ENCODE peak calls at places on chromosomes 13 and 19, in eight cellular contexts. One of them, this sample, is unnamed.

GRCh38 chr19:2324220-2324948 is 4.0 kb downstream of the LSM7 start:
- DNase-seq in right cardiac atrium: no peak
- DNase-seq in tibial artery: no peak
- DNase-seq in uterus: no peak
- DNase-seq in stomach: no peak
- DNase-seq in aorta: no peak
- DNase-seq in A549: no peak
- DNase-seq in AG04450: no peak
- DNase-seq in this sample: no peak

GRCh38 chr13:51726446-51727185 is 77.3 kb downstream of the DHRS12 start:
- DNase-seq in right cardiac atrium: no peak
- DNase-seq in tibial artery: no peak
- DNase-seq in uterus: no peak
- DNase-seq in stomach: no peak
- DNase-seq in aorta: no peak
- DNase-seq in A549: no peak
- DNase-seq in AG04450: peak
- DNase-seq in this sample: no peak

GRCh38 chr13:88919970-88920628 is 1248.9 kb downstream of the SLITRK5 start:
- DNase-seq in right cardiac atrium: no peak
- DNase-seq in tibial artery: no peak
- DNase-seq in uterus: no peak
- DNase-seq in stomach: no peak
- DNase-seq in aorta: no peak
- DNase-seq in A549: no peak
- DNase-seq in AG04450: no peak
- DNase-seq in this sample: no peak

GRCh38 chr13:111011899-111012298 is 97.0 kb upstream of the ANKRD10 start:
- DNase-seq in right cardiac atrium: no peak
- DNase-seq in tibial artery: no peak
- DNase-seq in uterus: no peak
- DNase-seq in stomach: no peak
- DNase-seq in aorta: no peak
- DNase-seq in A549: peak
- DNase-seq in AG04450: no peak
- DNase-seq in this sample: no peak

GRCh38 chr13:53694814-53695533 is 666.4 kb downstream of the OLFM4 start:
- DNase-seq in right cardiac atrium: no peak
- DNase-seq in tibial artery: no peak
- DNase-seq in uterus: no peak
- DNase-seq in stomach: no peak
- DNase-seq in aorta: no peak
- DNase-seq in A549: no peak
- DNase-seq in AG04450: no peak
- DNase-seq in this sample: no peak

GRCh38 chr19:55439052-55439451 is 4.0 kb downstream of the SHISA7 start:
- DNase-seq in right cardiac atrium: no peak
- DNase-seq in tibial artery: no peak
- DNase-seq in uterus: no peak
- DNase-seq in stomach: no peak
- DNase-seq in aorta: no peak
- DNase-seq in A549: no peak
- DNase-seq in AG04450: no peak
- DNase-seq in this sample: no peak

GRCh38 chr19:8610041-8610927 is at the start of gene ADAMTS10:
- DNase-seq in right cardiac atrium: peak
- DNase-seq in tibial artery: peak
- DNase-seq in uterus: peak
- DNase-seq in stomach: no peak
- DNase-seq in aorta: peak
- DNase-seq in A549: no peak
- DNase-seq in AG04450: no peak
- DNase-seq in this sample: no peak

GRCh38 chr13:39602614-39603366 is at the start of gene LHFPL6:
- DNase-seq in right cardiac atrium: peak
- DNase-seq in tibial artery: peak
- DNase-seq in uterus: peak
- DNase-seq in stomach: peak
- DNase-seq in aorta: peak
- DNase-seq in A549: peak
- DNase-seq in AG04450: peak
- DNase-seq in this sample: peak

GRCh38 chr13:47719164-47719563 is 281.9 kb downstream of the SUCLA2 start:
- DNase-seq in right cardiac atrium: no peak
- DNase-seq in tibial artery: no peak
- DNase-seq in uterus: no peak
- DNase-seq in stomach: no peak
- DNase-seq in aorta: no peak
- DNase-seq in A549: no peak
- DNase-seq in AG04450: no peak
- DNase-seq in this sample: no peak

GRCh38 chr13:23671367-23671766 is 101.2 kb downstream of the TNFRSF19 start:
- DNase-seq in right cardiac atrium: no peak
- DNase-seq in tibial artery: no peak
- DNase-seq in uterus: no peak
- DNase-seq in stomach: no peak
- DNase-seq in aorta: no peak
- DNase-seq in A549: no peak
- DNase-seq in AG04450: no peak
- DNase-seq in this sample: no peak

GRCh38 chr19:15562861-15563260 is 52.2 kb upstream of the CYP4F8 start:
- DNase-seq in right cardiac atrium: peak
- DNase-seq in tibial artery: no peak
- DNase-seq in uterus: no peak
- DNase-seq in stomach: no peak
- DNase-seq in aorta: no peak
- DNase-seq in A549: no peak
- DNase-seq in AG04450: peak
- DNase-seq in this sample: no peak

GRCh38 chr13:69604698-69605097 is 502.9 kb upstream of the ATXN8OS start:
- DNase-seq in right cardiac atrium: no peak
- DNase-seq in tibial artery: no peak
- DNase-seq in uterus: no peak
- DNase-seq in stomach: no peak
- DNase-seq in aorta: no peak
- DNase-seq in A549: no peak
- DNase-seq in AG04450: no peak
- DNase-seq in this sample: no peak

GRCh38 chr19:19443902-19444693 is 38.6 kb downstream of the GATAD2A start:
- DNase-seq in right cardiac atrium: no peak
- DNase-seq in tibial artery: no peak
- DNase-seq in uterus: no peak
- DNase-seq in stomach: no peak
- DNase-seq in aorta: peak
- DNase-seq in A549: no peak
- DNase-seq in AG04450: no peak
- DNase-seq in this sample: no peak

GRCh38 chr19:3411636-3412035 is 45.3 kb downstream of the NFIC start:
- DNase-seq in right cardiac atrium: no peak
- DNase-seq in tibial artery: no peak
- DNase-seq in uterus: no peak
- DNase-seq in stomach: peak
- DNase-seq in aorta: no peak
- DNase-seq in A549: no peak
- DNase-seq in AG04450: no peak
- DNase-seq in this sample: peak

GRCh38 chr19:27738569-27739193 is 1474.3 kb downstream of the UQCRFS1 start:
- DNase-seq in right cardiac atrium: no peak
- DNase-seq in tibial artery: no peak
- DNase-seq in uterus: no peak
- DNase-seq in stomach: no peak
- DNase-seq in aorta: no peak
- DNase-seq in A549: no peak
- DNase-seq in AG04450: no peak
- DNase-seq in this sample: no peak

GRCh38 chr19:50818859-50819472 is 4.6 kb downstream of the KLK1 start:
- DNase-seq in right cardiac atrium: no peak
- DNase-seq in tibial artery: no peak
- DNase-seq in uterus: no peak
- DNase-seq in stomach: no peak
- DNase-seq in aorta: no peak
- DNase-seq in A549: no peak
- DNase-seq in AG04450: no peak
- DNase-seq in this sample: no peak

GRCh38 chr13:111899714-111900389 is 167.1 kb upstream of the SOX1 start:
- DNase-seq in right cardiac atrium: no peak
- DNase-seq in tibial artery: no peak
- DNase-seq in uterus: no peak
- DNase-seq in stomach: no peak
- DNase-seq in aorta: no peak
- DNase-seq in A549: no peak
- DNase-seq in AG04450: no peak
- DNase-seq in this sample: no peak

GRCh38 chr19:16571689-16572331 is 405 bp downstream of the SLC35E1 start:
- DNase-seq in right cardiac atrium: no peak
- DNase-seq in tibial artery: no peak
- DNase-seq in uterus: no peak
- DNase-seq in stomach: peak
- DNase-seq in aorta: no peak
- DNase-seq in A549: peak
- DNase-seq in AG04450: no peak
- DNase-seq in this sample: no peak

GRCh38 chr13:98800078-98800477 is 47.6 kb upstream of the SLC15A1 start:
- DNase-seq in right cardiac atrium: no peak
- DNase-seq in tibial artery: no peak
- DNase-seq in uterus: no peak
- DNase-seq in stomach: no peak
- DNase-seq in aorta: no peak
- DNase-seq in A549: no peak
- DNase-seq in AG04450: no peak
- DNase-seq in this sample: no peak

GRCh38 chr19:18017275-18018083 is 9.5 kb downstream of the ARRDC2 start:
- DNase-seq in right cardiac atrium: peak
- DNase-seq in tibial artery: peak
- DNase-seq in uterus: no peak
- DNase-seq in stomach: no peak
- DNase-seq in aorta: peak
- DNase-seq in A549: no peak
- DNase-seq in AG04450: no peak
- DNase-seq in this sample: no peak
- H3K27ac ChIP-seq in right cardiac atrium: peak
- H3K27ac ChIP-seq in tibial artery: peak
- H3K27ac ChIP-seq in uterus: peak
- H3K27ac ChIP-seq in stomach: peak
- H3K27ac ChIP-seq in aorta: peak
- H3K27ac ChIP-seq in A549: peak
- H3K27ac ChIP-seq in AG04450: no peak
- H3K27ac ChIP-seq in this sample: peak

GRCh38 chr13:102401305-102401704 is 543 bp downstream of the FGF14 start:
- DNase-seq in right cardiac atrium: no peak
- DNase-seq in tibial artery: no peak
- DNase-seq in uterus: no peak
- DNase-seq in stomach: no peak
- DNase-seq in aorta: no peak
- DNase-seq in A549: no peak
- DNase-seq in AG04450: no peak
- DNase-seq in this sample: no peak

GRCh38 chr13:102401755-102402154 is at the start of gene FGF14:
- DNase-seq in right cardiac atrium: no peak
- DNase-seq in tibial artery: no peak
- DNase-seq in uterus: no peak
- DNase-seq in stomach: no peak
- DNase-seq in aorta: no peak
- DNase-seq in A549: no peak
- DNase-seq in AG04450: no peak
- DNase-seq in this sample: no peak

GRCh38 chr13:102402292-102402691 is 444 bp upstream of the FGF14 start:
- DNase-seq in right cardiac atrium: peak
- DNase-seq in tibial artery: peak
- DNase-seq in uterus: peak
- DNase-seq in stomach: no peak
- DNase-seq in aorta: no peak
- DNase-seq in A549: no peak
- DNase-seq in AG04450: no peak
- DNase-seq in this sample: peak

GRCh38 chr13:102400619-102401125 is 1.2 kb downstream of the FGF14 start:
- DNase-seq in right cardiac atrium: peak
- DNase-seq in tibial artery: peak
- DNase-seq in uterus: peak
- DNase-seq in stomach: no peak
- DNase-seq in aorta: peak
- DNase-seq in A549: no peak
- DNase-seq in AG04450: no peak
- DNase-seq in this sample: peak

DNA sequence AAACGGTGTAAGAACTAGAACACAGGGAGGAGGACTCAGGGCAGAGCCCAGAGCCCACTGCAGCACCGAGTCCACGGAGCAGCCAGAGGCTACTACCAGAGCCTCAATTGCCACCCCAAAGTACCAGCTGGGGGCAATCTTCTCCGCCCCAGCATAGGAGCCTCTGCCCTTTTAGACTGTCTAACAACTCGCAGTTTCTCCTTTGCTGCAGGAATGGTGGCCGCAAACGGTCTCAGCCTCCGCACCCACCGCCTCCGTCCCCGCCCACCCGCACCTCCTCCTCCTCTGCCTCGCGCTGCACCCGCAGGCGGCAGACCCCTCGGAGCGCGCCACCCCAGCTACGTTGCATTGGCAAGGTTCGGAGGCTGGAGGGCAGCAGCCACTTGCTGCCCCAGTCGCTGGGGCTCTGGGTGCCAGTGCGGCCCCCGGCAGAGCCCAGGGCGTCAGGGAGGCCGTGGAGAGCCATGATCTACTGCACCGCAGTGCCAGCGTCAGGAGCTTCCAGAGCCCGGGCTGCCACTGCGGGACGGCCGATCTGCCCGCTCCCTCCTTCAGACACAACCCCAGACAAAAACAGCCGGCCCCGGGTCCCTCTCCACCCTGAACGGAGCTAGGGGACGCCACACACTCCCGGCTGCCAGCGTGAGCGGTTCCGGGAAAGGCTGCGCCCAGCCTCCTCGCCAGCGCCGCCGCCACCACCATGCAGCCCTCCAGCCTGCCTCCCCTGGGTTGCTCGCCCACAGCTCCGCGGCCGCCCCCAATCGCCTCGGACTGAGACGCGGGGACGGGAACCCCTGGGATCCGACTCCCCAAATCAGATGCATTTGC is 1.8 kb downstream of the FGF14 start:
- DNase-seq in right cardiac atrium: peak
- DNase-seq in tibial artery: no peak
- DNase-seq in uterus: no peak
- DNase-seq in stomach: no peak
- DNase-seq in aorta: peak
- DNase-seq in A549: no peak
- DNase-seq in AG04450: no peak
- DNase-seq in this sample: no peak
- H3K4me3 ChIP-seq in right cardiac atrium: peak
- H3K4me3 ChIP-seq in tibial artery: peak
- H3K4me3 ChIP-seq in uterus: peak
- H3K4me3 ChIP-seq in stomach: peak
- H3K4me3 ChIP-seq in aorta: peak
- H3K4me3 ChIP-seq in A549: peak
- H3K4me3 ChIP-seq in AG04450: peak
- H3K4me3 ChIP-seq in this sample: peak

GRCh38 chr13:44448875-44449274 is 75.3 kb downstream of the SERP2 start:
- DNase-seq in right cardiac atrium: no peak
- DNase-seq in tibial artery: no peak
- DNase-seq in uterus: no peak
- DNase-seq in stomach: no peak
- DNase-seq in aorta: no peak
- DNase-seq in A549: no peak
- DNase-seq in AG04450: no peak
- DNase-seq in this sample: no peak
- H3K27ac ChIP-seq in right cardiac atrium: no peak
- H3K27ac ChIP-seq in tibial artery: peak
- H3K27ac ChIP-seq in uterus: no peak
- H3K27ac ChIP-seq in stomach: no peak
- H3K27ac ChIP-seq in aorta: no peak
- H3K27ac ChIP-seq in A549: no peak
- H3K27ac ChIP-seq in AG04450: no peak
- H3K27ac ChIP-seq in this sample: peak

GRCh38 chr19:1018932-1019615 is 1.8 kb downstream of the TMEM259 start:
- DNase-seq in right cardiac atrium: peak
- DNase-seq in tibial artery: no peak
- DNase-seq in uterus: no peak
- DNase-seq in stomach: no peak
- DNase-seq in aorta: no peak
- DNase-seq in A549: no peak
- DNase-seq in AG04450: no peak
- DNase-seq in this sample: no peak
- H3K4me3 ChIP-seq in right cardiac atrium: no peak
- H3K4me3 ChIP-seq in tibial artery: peak
- H3K4me3 ChIP-seq in uterus: peak
- H3K4me3 ChIP-seq in stomach: peak
- H3K4me3 ChIP-seq in aorta: no peak
- H3K4me3 ChIP-seq in A549: peak
- H3K4me3 ChIP-seq in AG04450: peak
- H3K4me3 ChIP-seq in this sample: peak